ENCODE peak calls at places on chromosomes 7 and 10, in five cellular contexts. M is HEK293T, C is SK-N-SH, K is HepG2, R is GM12878. D is an unnamed sample.

GRCh38 chr7:50605059-50605458 is 39.9 kb upstream of the DDC start:
- DNase-seq in M (no peak), K (no peak), C (no peak), R (no peak), D (no peak)

GRCh38 chr7:3552499-3552898 is 251.4 kb downstream of the SDK1 start:
- DNase-seq in M (no peak), K (no peak), R (no peak), C (no peak), D (no peak)

GRCh38 chr10:21053953-21054352 is 156.8 kb upstream of the NEBL start:
- DNase-seq in R (no peak), K (no peak), M (no peak), C (no peak), D (no peak)

GRCh38 chr7:87359366-87359765 is 13.9 kb downstream of the CROT start:
- DNase-seq in K (no peak), M (no peak), C (no peak), R (no peak), D (no peak)

GRCh38 chr7:90892213-90892612 is 296.1 kb downstream of the CDK14 start:
- DNase-seq in R (peak), K (no peak), M (no peak), C (no peak), D (no peak)

GRCh38 chr10:26571655-26572054 is 125.8 kb upstream of the PDSS1 start:
- DNase-seq in M (no peak), C (no peak), K (peak), R (no peak), D (no peak)

GRCh38 chr10:22629843-22630228 is 84.5 kb downstream of the PIP4K2A start:
- DNase-seq in R (peak), M (no peak), K (no peak), C (no peak), D (no peak)

GRCh38 chr7:81676105-81676811 is 93.6 kb downstream of the HGF start:
- DNase-seq in R (no peak), C (no peak), M (no peak), K (no peak), D (no peak)

GRCh38 chr10:28661035-28661434 is 16.3 kb upstream of the BAMBI start:
- DNase-seq in C (no peak), M (no peak), K (no peak), R (no peak), D (no peak)

GRCh38 chr10:5596611-5597341 is 69.6 kb downstream of the ASB13 start:
- DNase-seq in M (no peak), R (no peak), K (no peak), C (no peak), D (no peak)

GRCh38 chr10:83801983-83802382 is 337.3 kb upstream of the GHITM start:
- DNase-seq in R (no peak), C (no peak), M (no peak), K (no peak), D (no peak)

GRCh38 chr7:27680610-27681009 is 17.9 kb upstream of the HIBADH start:
- DNase-seq in R (no peak), M (no peak), K (no peak), C (no peak), D (no peak)

GRCh38 chr10:131708225-131708624 is 192.6 kb upstream of the PPP2R2D start:
- DNase-seq in M (no peak), R (no peak), K (no peak), C (no peak), D (no peak)

GRCh38 chr7:53541467-53541866 is 506.0 kb downstream of the POM121L12 start:
- DNase-seq in R (no peak), K (no peak), C (no peak), M (no peak), D (no peak)

GRCh38 chr7:146510088-146510680 is 393.6 kb downstream of the CNTNAP2 start:
- DNase-seq in M (no peak), C (no peak), K (no peak), R (no peak), D (no peak)

GRCh38 chr10:79926037-79926436 is 22.9 kb downstream of the SFTPD start:
- DNase-seq in C (no peak), R (no peak), K (no peak), M (no peak), D (peak)

GRCh38 chr10:80909254-80909653 is 371.6 kb downstream of the SH2D4B start:
- DNase-seq in C (no peak), R (no peak), K (no peak), M (no peak), D (no peak)

GRCh38 chr10:88047589-88047988 is 184.2 kb downstream of the PTEN start:
- DNase-seq in R (no peak), C (no peak), M (no peak), K (no peak), D (no peak)

GRCh38 chr7:138738114-138738513 is 37.0 kb upstream of the SVOPL start:
- DNase-seq in R (no peak), K (no peak), M (no peak), C (no peak), D (no peak)

DNA sequence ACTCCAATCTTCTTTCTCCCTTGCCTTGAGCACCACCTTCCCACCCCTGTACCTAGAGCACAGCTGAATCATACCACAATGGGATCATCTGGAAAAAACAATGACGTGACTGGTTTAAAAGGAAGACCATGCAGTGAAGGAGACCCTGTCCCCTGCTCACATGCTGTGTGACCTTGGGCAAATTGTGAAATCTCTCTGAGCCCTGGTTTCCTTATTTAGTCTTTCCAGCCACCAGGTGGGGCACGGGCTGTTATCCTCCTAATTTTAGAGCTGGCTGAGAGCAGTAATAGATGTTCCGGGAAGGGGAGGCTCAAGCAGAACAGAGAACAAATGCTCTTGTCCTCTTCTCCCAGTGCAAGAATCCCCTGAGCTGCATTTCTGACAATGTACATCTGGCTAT is 198.3 kb downstream of the RPS24 start:
- DNase-seq in C (no peak), M (no peak), R (no peak), K (peak), D (no peak)
- TF ChIP-seq FOXM1 in C (no peak), M (no peak), R (no peak), K (no peak), D (no peak)

DNA sequence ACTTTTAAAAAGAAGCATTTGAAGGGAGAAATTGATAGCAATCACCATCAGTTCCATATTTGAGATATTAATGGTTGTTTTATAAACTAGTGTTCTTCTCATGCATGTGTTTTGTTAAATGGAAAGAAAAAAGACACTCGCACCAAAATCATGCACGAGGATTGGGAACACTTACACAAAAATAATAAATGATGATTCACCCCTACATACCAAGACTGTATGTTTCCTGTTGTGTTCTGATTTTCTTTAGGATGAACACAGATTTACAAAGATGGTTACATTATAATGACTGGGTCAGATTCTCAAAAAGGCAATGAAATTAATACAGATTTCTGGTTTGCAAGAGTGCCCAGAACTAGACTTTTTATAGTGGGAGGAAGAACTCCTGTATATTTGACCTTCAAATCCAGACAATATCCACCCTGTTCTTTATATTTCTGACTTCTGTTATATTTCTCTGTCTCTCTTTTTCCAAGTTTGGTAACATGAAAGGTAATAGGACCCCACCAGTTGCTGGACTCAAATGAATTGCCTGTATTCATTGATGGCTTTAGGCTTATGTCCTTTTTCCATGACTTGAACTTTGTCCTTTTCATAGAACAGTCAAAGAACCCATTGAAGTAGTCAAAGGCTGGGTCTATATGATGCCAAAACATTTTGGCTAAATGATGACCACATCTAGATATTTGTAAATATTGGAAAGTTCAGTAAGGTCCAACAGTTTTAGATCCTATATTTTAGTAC is 54.4 kb downstream of the SEMA3A start:
- DNase-seq in C (no peak), K (peak), M (no peak), R (no peak), D (no peak)
- TF ChIP-seq FOXM1 in C (no peak), K (no peak), M (no peak), R (no peak), D (no peak)

GRCh38 chr10:128518000-128518399 is 391.8 kb upstream of the MKI67 start:
- DNase-seq in M (no peak), K (no peak), C (no peak), R (no peak), D (no peak)
- TF ChIP-seq FOXM1 in M (no peak), K (no peak), C (no peak), R (no peak), D (no peak)

DNA sequence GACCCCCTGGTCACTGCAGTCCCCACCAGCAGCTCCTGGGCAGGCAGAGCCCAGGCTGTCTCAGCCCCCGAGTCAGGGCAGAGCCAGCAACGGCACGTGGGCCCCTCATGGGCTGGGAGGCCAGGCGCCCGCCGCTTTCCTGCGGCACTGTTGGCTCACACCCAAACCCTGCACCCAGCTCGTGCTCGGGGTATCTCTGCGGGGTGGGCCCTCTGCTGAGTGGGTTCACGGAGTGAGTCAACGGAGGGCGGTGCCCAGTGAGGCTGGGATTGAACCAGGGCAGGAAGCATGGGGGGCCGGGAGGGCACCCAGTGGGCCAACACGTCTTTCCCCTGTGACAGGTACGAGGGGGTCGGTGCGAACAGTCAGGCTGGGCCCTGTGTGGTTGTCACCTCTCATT is 28.9 kb downstream of the ADAP1 start:
- DNase-seq in C (no peak), K (no peak), M (no peak), R (no peak), D (no peak)
- TF ChIP-seq FOXM1 in C (no peak), K (no peak), M (no peak), R (no peak), D (no peak)

GRCh38 chr10:97913554-97913953 is 63.9 kb downstream of the GOLGA7B start:
- DNase-seq in K (no peak), M (no peak), R (no peak), C (no peak), D (no peak)

GRCh38 chr10:97915346-97915745 is 65.7 kb downstream of the GOLGA7B start:
- DNase-seq in R (no peak), M (no peak), C (peak), K (no peak), D (no peak)

GRCh38 chr10:97914171-97914836 is 64.7 kb downstream of the GOLGA7B start:
- DNase-seq in K (no peak), R (no peak), C (no peak), M (no peak), D (no peak)

GRCh38 chr10:97915761-97916160 is 66.1 kb downstream of the GOLGA7B start:
- DNase-seq in C (no peak), R (no peak), K (no peak), M (no peak), D (no peak)

DNA sequence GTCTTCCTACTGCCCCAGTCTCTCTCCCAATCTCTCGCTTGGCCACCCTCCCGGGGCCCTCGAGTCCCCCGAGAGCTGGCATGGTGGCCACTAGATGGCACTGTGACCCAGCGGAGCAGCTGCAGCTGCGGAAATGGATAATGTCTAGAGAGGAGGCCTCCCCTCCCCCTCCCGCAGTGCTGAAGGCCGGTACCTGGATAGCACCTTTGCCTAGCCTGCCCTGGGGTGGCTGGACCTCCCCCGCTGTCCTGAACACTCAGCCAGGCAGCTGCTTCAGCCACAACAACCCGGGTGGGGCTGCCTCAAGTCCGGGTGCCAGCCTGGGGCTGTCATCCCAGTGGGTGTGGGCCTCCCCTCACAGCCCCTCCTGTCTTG is 65.2 kb downstream of the GOLGA7B start:
- DNase-seq in R (no peak), K (peak), C (peak), M (peak), D (peak)
- TF ChIP-seq FOXM1 in R (no peak), K (no peak), C (no peak), M (no peak), D (no peak)

DNA sequence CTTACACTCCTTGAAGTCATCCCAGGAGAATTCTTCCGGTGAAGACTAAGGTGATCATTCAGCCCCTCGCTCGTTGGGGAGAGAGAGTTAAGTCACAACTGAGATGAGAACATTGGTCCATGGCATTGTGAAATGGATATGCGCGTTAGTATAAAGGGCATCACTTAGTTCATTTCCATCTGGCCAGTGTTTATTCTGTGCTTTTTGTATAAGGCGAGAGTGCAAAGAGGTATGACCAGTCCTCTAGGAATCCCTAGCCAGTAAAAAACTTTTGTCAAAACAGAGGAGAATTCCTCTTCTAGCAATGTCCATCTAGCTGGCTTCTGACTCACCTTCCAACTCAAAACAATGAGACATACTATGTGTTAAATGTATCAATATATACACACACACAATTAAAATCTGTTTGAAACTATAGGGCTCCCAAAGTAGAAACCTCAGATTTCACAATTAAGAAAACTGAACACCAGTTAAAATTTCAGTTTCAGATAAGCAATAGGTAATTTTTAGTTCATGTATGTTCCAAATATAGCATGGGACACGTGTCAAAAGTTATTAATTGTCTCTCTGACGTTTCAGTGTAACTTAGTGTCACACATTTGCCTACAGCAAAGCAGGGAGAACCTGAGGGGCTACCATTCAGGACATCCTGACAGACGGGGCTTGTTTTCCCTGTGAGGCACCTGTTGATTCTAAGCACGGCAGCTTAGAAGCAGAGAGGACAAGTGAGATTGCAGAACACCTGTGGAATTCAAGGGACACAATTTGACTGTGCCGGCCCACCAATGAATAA is 158.9 kb downstream of the KLF6 start:
- DNase-seq in C (no peak), K (no peak), M (no peak), R (peak), D (no peak)
- TF ChIP-seq FOXM1 in C (no peak), K (no peak), M (no peak), R (no peak), D (no peak)

D was measured in K562.